ENCODE peak calls at places on chromosomes 2 and 18, in four cellular contexts. Q is stimulated activated effector memory CD8-positive, alpha-beta T cell treated with anti-CD3 and anti-CD28 coated beads, Interleukin-12 subunit alpha, Interleukin-12 subunit beta, amount 100 ng/mL, for 72 hours; H is suprapubic skin; G is activated CD4-positive, alpha-beta T cell treated with anti-CD3 and anti-CD28 coated beads, Interleukin-2, amount 10 ng/mL, durations not matched to agents 7 days and 5 days. S is an unnamed sample.

GRCh38 chr2:72940786-72941185 is 23.5 kb downstream of the EMX1 start:
- DNase-seq in Q (no peak), H (no peak), G (no peak), S (no peak)

GRCh38 chr2:58680938-58681337 is 439.8 kb upstream of the FANCL start:
- DNase-seq in G (no peak), H (no peak), Q (no peak), S (no peak)

GRCh38 chr2:627926-628560 is 49.2 kb downstream of the TMEM18 start:
- DNase-seq in H (peak), Q (no peak), G (no peak), S (no peak)

GRCh38 chr2:53768233-53768542 is 584 bp downstream of the CHAC2 start:
- DNase-seq in G (no peak), H (no peak), Q (no peak), S (no peak)

GRCh38 chr18:70683263-70683662 is 394.4 kb downstream of the SOCS6 start:
- DNase-seq in H (no peak), G (no peak), Q (no peak), S (no peak)

GRCh38 chr18:54684786-54685185 is 93.7 kb downstream of the DYNAP start:
- DNase-seq in G (no peak), Q (no peak), H (no peak), S (no peak)

GRCh38 chr2:95359035-95359434 is 43.5 kb upstream of the FAHD2A start:
- DNase-seq in H (no peak), Q (no peak), G (no peak), S (no peak)

GRCh38 chr2:70886541-70886987 is 49.1 kb upstream of the ATP6V1B1 start:
- DNase-seq in H (no peak), G (no peak), Q (no peak), S (no peak)

GRCh38 chr2:73172963-73173362 is 29.4 kb upstream of the NOTO start:
- DNase-seq in H (no peak), Q (no peak), G (no peak), S (no peak)

GRCh38 chr2:154173919-154174318 is 302.2 kb downstream of the GALNT13 start:
- DNase-seq in G (no peak), H (no peak), Q (no peak), S (no peak)

GRCh38 chr2:58699412-58699811 is 458.3 kb upstream of the FANCL start:
- DNase-seq in Q (no peak), G (no peak), H (no peak), S (no peak)

GRCh38 chr2:230443540-230443939 is 27.5 kb downstream of the SP100 start:
- DNase-seq in G (no peak), H (no peak), Q (no peak), S (no peak)

GRCh38 chr2:190879474-190880373 is 897 bp upstream of the GLS start:
- DNase-seq in H (peak), G (peak), Q (no peak), S (no peak)

GRCh38 chr18:39058386-39059000 is 1492.9 kb upstream of the CELF4 start:
- DNase-seq in Q (no peak), G (no peak), H (no peak), S (no peak)

GRCh38 chr18:13932285-13933025 is 17.1 kb upstream of the MC2R start:
- DNase-seq in Q (no peak), G (no peak), H (no peak), S (no peak)

GRCh38 chr2:119126650-119127049 is 31.9 kb downstream of the C1QL2 start:
- DNase-seq in Q (peak), H (no peak), G (peak), S (peak)

GRCh38 chr2:149192425-149192824 is 138.0 kb upstream of the LYPD6 start:
- DNase-seq in Q (no peak), G (no peak), H (no peak), S (no peak)

GRCh38 chr18:43234889-43235288 is 42.4 kb downstream of the SYT4 start:
- DNase-seq in G (no peak), Q (no peak), H (no peak), S (no peak)

GRCh38 chr2:191298306-191298705 is 53.1 kb downstream of the MYO1B start:
- DNase-seq in H (no peak), G (no peak), Q (no peak), S (no peak)

GRCh38 chr2:45649457-45649854 is 2.0 kb upstream of the PRKCE start:
- DNase-seq in G (no peak), H (no peak), Q (no peak), S (no peak)

GRCh38 chr2:96156011-96156820 is 11.0 kb upstream of the DUSP2 start:
- DNase-seq in G (peak), H (no peak), Q (peak), S (no peak)

GRCh38 chr2:198901894-198902293 is 555.8 kb downstream of the SATB2 start:
- DNase-seq in G (no peak), Q (no peak), H (no peak), S (peak)

GRCh38 chr2:192500550-192501200 is 305.9 kb upstream of the TMEFF2 start:
- DNase-seq in Q (no peak), H (no peak), G (no peak), S (no peak)

GRCh38 chr2:151560289-151560688 is 150.6 kb downstream of the RIF1 start:
- DNase-seq in G (no peak), Q (no peak), H (no peak), S (no peak)

GRCh38 chr2:32484907-32485306 is 128.1 kb downstream of the BIRC6 start:
- DNase-seq in G (no peak), Q (no peak), H (no peak), S (peak)

GRCh38 chr2:144132357-144132756 is 387.6 kb downstream of the ZEB2 start:
- DNase-seq in G (no peak), Q (no peak), H (no peak), S (peak)

GRCh38 chr18:37393945-37394609 is 171.5 kb downstream of the CELF4 start:
- DNase-seq in Q (no peak), H (peak), G (no peak), S (no peak)

GRCh38 chr18:66990909-66991308 is 387.0 kb upstream of the CDH19 start:
- DNase-seq in Q (no peak), H (no peak), G (no peak), S (no peak)

GRCh38 chr2:201813996-201814845 is 7.9 kb downstream of the CDK15 start:
- DNase-seq in H (no peak), G (no peak), Q (no peak), S (no peak)

GRCh38 chr2:177612651-177613050 is 220.1 kb downstream of the AGPS start:
- DNase-seq in H (no peak), G (no peak), Q (no peak), S (no peak)

GRCh38 chr2:219453691-219454131 is 19.1 kb downstream of the SPEG start:
- DNase-seq in Q (no peak), G (no peak), H (no peak), S (no peak)

GRCh38 chr2:220215785-220216184 is 588.4 kb downstream of the SLC4A3 start:
- DNase-seq in G (no peak), Q (no peak), H (no peak), S (no peak)

GRCh38 chr18:8247700-8248099 is 361.5 kb upstream of the RAB12 start:
- DNase-seq in Q (no peak), G (no peak), H (no peak), S (no peak)

GRCh38 chr2:54652540-54652939 is 70.9 kb upstream of the EML6 start:
- DNase-seq in Q (no peak), G (no peak), H (no peak), S (peak)

GRCh38 chr2:19863303-19864041 is 38.3 kb downstream of the TTC32 start:
- DNase-seq in H (peak), Q (peak), G (peak), S (peak)